ENCODE peak calls at places on chromosomes 11 and 22, in four cellular contexts. One of them, this sample, is unnamed.

GRCh38 chr22:46515208-46516111 is 22.0 kb downstream of the CELSR1 start:
- DNase-seq in K562: no peak
- DNase-seq in anterior cingulate cortex: no peak
- DNase-seq in heart left ventricle: no peak
- DNase-seq in this sample: no peak

GRCh38 chr22:45503071-45503815 is 560 bp downstream of the FBLN1 start:
- DNase-seq in heart left ventricle: no peak
- DNase-seq in anterior cingulate cortex: no peak
- DNase-seq in K562: no peak
- DNase-seq in this sample: no peak

GRCh38 chr11:122984186-122985011 is 2.8 kb upstream of the BSX start:
- DNase-seq in anterior cingulate cortex: no peak
- DNase-seq in K562: no peak
- DNase-seq in heart left ventricle: no peak
- DNase-seq in this sample: no peak

GRCh38 chr11:69957849-69958248 is 120.3 kb upstream of the ANO1 start:
- DNase-seq in anterior cingulate cortex: no peak
- DNase-seq in K562: peak; percentile 65
- DNase-seq in heart left ventricle: no peak
- DNase-seq in this sample: no peak

GRCh38 chr11:69403556-69404215 is 77.8 kb upstream of the LINC01488 start:
- DNase-seq in K562: no peak
- DNase-seq in anterior cingulate cortex: no peak
- DNase-seq in heart left ventricle: no peak
- DNase-seq in this sample: no peak

GRCh38 chr11:28303477-28304191 is 195.4 kb downstream of the METTL15 start:
- DNase-seq in anterior cingulate cortex: no peak
- DNase-seq in K562: no peak
- DNase-seq in heart left ventricle: no peak
- DNase-seq in this sample: no peak

GRCh38 chr22:41827671-41828070 is 5.2 kb upstream of the SREBF2 start:
- DNase-seq in heart left ventricle: no peak
- DNase-seq in K562: no peak
- DNase-seq in anterior cingulate cortex: no peak
- DNase-seq in this sample: no peak

GRCh38 chr11:36452231-36452630 is 57.8 kb downstream of the TRAF6 start:
- DNase-seq in K562: no peak
- DNase-seq in anterior cingulate cortex: no peak
- DNase-seq in heart left ventricle: no peak
- DNase-seq in this sample: no peak

GRCh38 chr11:123072279-123072678 is 10.3 kb upstream of the HSPA8 start:
- DNase-seq in heart left ventricle: no peak
- DNase-seq in anterior cingulate cortex: no peak
- DNase-seq in K562: no peak
- DNase-seq in this sample: no peak

GRCh38 chr11:34419158-34419557 is 19.6 kb upstream of the CAT start:
- DNase-seq in anterior cingulate cortex: no peak
- DNase-seq in heart left ventricle: no peak
- DNase-seq in K562: no peak
- DNase-seq in this sample: no peak

GRCh38 chr22:37343343-37343742 is 61.0 kb downstream of the CYTH4 start:
- DNase-seq in heart left ventricle: no peak
- DNase-seq in anterior cingulate cortex: peak; percentile 8
- DNase-seq in K562: no peak
- DNase-seq in this sample: no peak

GRCh38 chr11:7600205-7600775 is 73.0 kb downstream of the CYB5R2 start:
- DNase-seq in anterior cingulate cortex: peak; percentile 30
- DNase-seq in K562: peak; percentile 53
- DNase-seq in heart left ventricle: no peak
- DNase-seq in this sample: no peak

GRCh38 chr11:68342459-68343158 is 30.2 kb downstream of the LRP5 start:
- DNase-seq in heart left ventricle: no peak
- DNase-seq in anterior cingulate cortex: no peak
- DNase-seq in K562: no peak
- DNase-seq in this sample: no peak

GRCh38 chr11:62108971-62109391 is 14.8 kb upstream of the INCENP start:
- DNase-seq in anterior cingulate cortex: no peak
- DNase-seq in K562: peak; percentile 22
- DNase-seq in heart left ventricle: no peak
- DNase-seq in this sample: no peak

GRCh38 chr11:71249301-71249700 is 3.1 kb downstream of the SHANK2 start:
- DNase-seq in anterior cingulate cortex: no peak
- DNase-seq in K562: no peak
- DNase-seq in heart left ventricle: no peak
- DNase-seq in this sample: no peak

GRCh38 chr11:85627332-85627997 is at the start of gene DLG2:
- DNase-seq in anterior cingulate cortex: peak; percentile 57
- DNase-seq in K562: peak; percentile 17
- DNase-seq in heart left ventricle: no peak
- DNase-seq in this sample: no peak

GRCh38 chr11:64743591-64744543 is at the start of gene RASGRP2:
- DNase-seq in K562: peak; percentile 87
- DNase-seq in heart left ventricle: peak; percentile 90
- DNase-seq in anterior cingulate cortex: peak; percentile 32
- DNase-seq in this sample: peak; percentile 88